ENCODE peak calls at places on chromosomes 1 and 21, in four cellular contexts. W, H, T and Q are unnamed samples.

GRCh38 chr21:37623689-37624088 is 257.1 kb downstream of the DYRK1A start:
- DNase-seq in W (no peak), H (no peak), T (no peak), Q (no peak)

GRCh38 chr1:91617242-91617837 is 116.7 kb downstream of the CDC7 start:
- DNase-seq in W (peak; percentile 63), H (no peak), T (peak; percentile 51), Q (no peak)

GRCh38 chr1:167297222-167298214 is 76.8 kb downstream of the POU2F1 start:
- DNase-seq in W (no peak), H (no peak), T (peak; percentile 91), Q (no peak)

GRCh38 chr1:218717611-218718010 is 372.5 kb downstream of the TGFB2 start:
- DNase-seq in W (no peak), H (no peak), T (no peak), Q (no peak)

GRCh38 chr1:115423776-115424175 is 85.7 kb upstream of the NGF start:
- DNase-seq in W (no peak), H (no peak), T (no peak), Q (no peak)

GRCh38 chr1:41576620-41577019 is 92.1 kb upstream of the EDN2 start:
- DNase-seq in W (no peak), H (no peak), T (no peak), Q (no peak)

GRCh38 chr1:109046671-109047070 is 4.8 kb upstream of the WDR47 start:
- DNase-seq in W (no peak), H (no peak), T (no peak), Q (no peak)

GRCh38 chr1:157951219-157951618 is 42.2 kb upstream of the KIRREL1 start:
- DNase-seq in W (no peak), H (no peak), T (no peak), Q (no peak)

GRCh38 chr1:228178737-228179720 is 13.4 kb downstream of the IBA57 start:
- DNase-seq in W (peak; percentile 93), H (no peak), T (no peak), Q (no peak)

GRCh38 chr1:233993651-233994050 is 89.2 kb downstream of the SLC35F3 start:
- DNase-seq in W (no peak), H (no peak), T (no peak), Q (no peak)

GRCh38 chr1:222464841-222465210 is 83.1 kb downstream of the HHIPL2 start:
- DNase-seq in W (peak; percentile 87), H (no peak), T (peak; percentile 63), Q (no peak)

GRCh38 chr1:55378582-55378981 is 163.4 kb upstream of the USP24 start:
- DNase-seq in W (peak; percentile 50), H (peak; percentile 9), T (peak; percentile 24), Q (peak; percentile 5)

GRCh38 chr1:92464588-92465255 is 22.0 kb downstream of the GFI1 start:
- DNase-seq in W (no peak), H (no peak), T (no peak), Q (no peak)

GRCh38 chr1:228161381-228161780 is 4.2 kb upstream of the IBA57 start:
- DNase-seq in W (no peak), H (no peak), T (no peak), Q (no peak)

GRCh38 chr1:161740871-161741270 is 8.7 kb upstream of the DUSP12 start:
- DNase-seq in W (no peak), H (no peak), T (no peak), Q (no peak)

GRCh38 chr1:227767401-227768396 is 32.5 kb downstream of the SNAP47 start:
- DNase-seq in W (no peak), H (no peak), T (no peak), Q (no peak)

GRCh38 chr1:36351222-36351977 is 28.0 kb upstream of the EVA1B start:
- DNase-seq in W (no peak), H (no peak), T (no peak), Q (no peak)

GRCh38 chr1:77631751-77632150 is 50.7 kb downstream of the ZZZ3 start:
- DNase-seq in W (no peak), H (no peak), T (no peak), Q (no peak)

GRCh38 chr1:171014878-171015277 is 75.8 kb upstream of the FMO3 start:
- DNase-seq in W (no peak), H (no peak), T (no peak), Q (no peak)

GRCh38 chr1:121519042-121519755 is 334.4 kb downstream of the SRGAP2C start:
- DNase-seq in W (peak; percentile 33), H (no peak), T (peak; percentile 61), Q (no peak)

GRCh38 chr1:48017716-48018115 is 20.5 kb upstream of the TRABD2B start:
- DNase-seq in W (no peak), H (no peak), T (no peak), Q (no peak)

GRCh38 chr1:158024737-158025136 is 31.3 kb downstream of the KIRREL1 start:
- DNase-seq in W (no peak), H (no peak), T (no peak), Q (no peak)

GRCh38 chr21:31459457-31459856 is 115.4 kb upstream of the TIAM1 start:
- DNase-seq in W (peak; percentile 40), H (no peak), T (no peak), Q (no peak)

GRCh38 chr1:8004803-8005573 is 21.1 kb downstream of the ERRFI1 start:
- DNase-seq in W (peak; percentile 95), H (no peak), T (peak; percentile 89), Q (no peak)

GRCh38 chr1:91835087-91835521 is 50.8 kb downstream of the TGFBR3 start:
- DNase-seq in W (no peak), H (no peak), T (peak; percentile 75), Q (no peak)

GRCh38 chr1:198212126-198212525 is 55.3 kb downstream of the NEK7 start:
- DNase-seq in W (no peak), H (no peak), T (no peak), Q (no peak)

GRCh38 chr1:35642472-35642955 is 1.2 kb upstream of the PSMB2 start:
- DNase-seq in W (peak; percentile 75), H (no peak), T (no peak), Q (no peak)

GRCh38 chr1:48127735-48128685 is 94.5 kb upstream of the SLC5A9 start:
- DNase-seq in W (no peak), H (no peak), T (no peak), Q (no peak)

GRCh38 chr1:61743716-61744620 is 1.7 kb downstream of the PATJ start:
- DNase-seq in W (no peak), H (no peak), T (no peak), Q (no peak)

GRCh38 chr1:44168520-44169098 is 27.2 kb upstream of the KLF18 start:
- DNase-seq in W (no peak), H (no peak), T (no peak), Q (no peak)

GRCh38 chr1:49630156-49630555 is 393.6 kb downstream of the AGBL4 start:
- DNase-seq in W (no peak), H (no peak), T (no peak), Q (no peak)

GRCh38 chr1:45669379-45669778 is 17.0 kb downstream of the GPBP1L1 start:
- DNase-seq in W (no peak), H (no peak), T (no peak), Q (no peak)

GRCh38 chr1:20233394-20233793 is 47.1 kb upstream of the PLA2G2C start:
- DNase-seq in W (peak; percentile 18), H (no peak), T (peak; percentile 11), Q (no peak)

GRCh38 chr1:160708821-160709220 is 2.8 kb downstream of the CD48 start:
- DNase-seq in W (no peak), H (no peak), T (no peak), Q (no peak)

GRCh38 chr1:84991097-84991890 is 5.6 kb downstream of the MCOLN2 start:
- DNase-seq in W (no peak), H (no peak), T (no peak), Q (peak; percentile 15)

GRCh38 chr1:84985365-84985764 is 11.5 kb downstream of the MCOLN2 start:
- DNase-seq in W (no peak), H (no peak), T (no peak), Q (no peak)

GRCh38 chr1:84988588-84988987 is 8.3 kb downstream of the MCOLN2 start:
- DNase-seq in W (no peak), H (no peak), T (no peak), Q (peak; percentile 31)
- TF ChIP-seq TAF1 in W (no peak), H (peak; percentile 22), T (no peak), Q (no peak)

DNA sequence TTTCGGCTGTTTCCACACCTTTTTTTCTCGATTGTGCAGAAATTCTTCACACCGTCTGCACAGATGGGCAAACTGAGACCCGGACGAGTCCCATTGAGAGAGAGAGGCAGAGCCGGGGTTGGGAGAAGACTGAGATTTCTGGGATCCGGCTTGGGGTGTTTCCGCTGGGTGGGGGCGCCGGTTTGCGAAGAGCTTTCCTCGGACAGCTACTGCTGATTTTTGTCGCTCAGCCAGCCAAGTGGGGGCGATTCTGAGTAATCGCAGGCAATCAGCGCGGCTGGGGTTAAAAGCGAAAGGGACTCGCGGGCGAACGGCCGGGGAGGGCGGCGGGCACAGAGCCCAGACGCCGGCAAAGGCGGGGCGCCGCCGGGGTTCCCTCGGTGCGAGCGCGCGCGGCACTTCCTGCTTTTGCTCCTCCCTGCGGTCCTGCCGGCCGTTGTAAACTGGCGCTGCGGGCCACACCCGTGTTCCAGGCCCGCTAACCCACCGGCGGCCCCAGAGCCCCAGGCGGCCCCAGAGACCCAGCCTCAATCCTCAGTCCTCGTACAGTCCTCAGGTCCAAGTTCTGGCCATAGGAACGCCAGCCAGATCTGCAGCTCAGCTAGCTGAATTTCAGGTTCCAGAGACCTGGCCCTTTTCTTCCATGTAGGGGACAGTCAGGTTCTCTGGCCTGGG is 32.4 kb upstream of the JUN start:
- DNase-seq in W (peak; percentile 90), H (peak; percentile 86), T (peak; percentile 63), Q (peak; percentile 85)
- TF ChIP-seq POLR2A in W (peak; percentile 85), H (peak; percentile 32), T (no peak), Q (peak; percentile 69)

GRCh38 chr1:231161711-231162299 is at the start of gene TRIM67:
- DNase-seq in W (peak; percentile 38), H (peak; percentile 27), T (peak; percentile 7), Q (no peak)
- TF ChIP-seq TAF1 in W (no peak), H (no peak), T (no peak), Q (no peak)

GRCh38 chr1:172957491-172957890 is 93.2 kb downstream of the TNFSF18 start:
- DNase-seq in W (no peak), H (no peak), T (no peak), Q (no peak)

GRCh38 chr1:172960019-172960418 is 90.7 kb downstream of the TNFSF18 start:
- DNase-seq in W (no peak), H (no peak), T (no peak), Q (no peak)

GRCh38 chr1:172956871-172957270 is 93.9 kb downstream of the TNFSF18 start:
- DNase-seq in W (no peak), H (no peak), T (no peak), Q (no peak)

GRCh38 chr1:172959578-172959977 is 91.2 kb downstream of the TNFSF18 start:
- DNase-seq in W (no peak), H (no peak), T (no peak), Q (no peak)

DNA sequence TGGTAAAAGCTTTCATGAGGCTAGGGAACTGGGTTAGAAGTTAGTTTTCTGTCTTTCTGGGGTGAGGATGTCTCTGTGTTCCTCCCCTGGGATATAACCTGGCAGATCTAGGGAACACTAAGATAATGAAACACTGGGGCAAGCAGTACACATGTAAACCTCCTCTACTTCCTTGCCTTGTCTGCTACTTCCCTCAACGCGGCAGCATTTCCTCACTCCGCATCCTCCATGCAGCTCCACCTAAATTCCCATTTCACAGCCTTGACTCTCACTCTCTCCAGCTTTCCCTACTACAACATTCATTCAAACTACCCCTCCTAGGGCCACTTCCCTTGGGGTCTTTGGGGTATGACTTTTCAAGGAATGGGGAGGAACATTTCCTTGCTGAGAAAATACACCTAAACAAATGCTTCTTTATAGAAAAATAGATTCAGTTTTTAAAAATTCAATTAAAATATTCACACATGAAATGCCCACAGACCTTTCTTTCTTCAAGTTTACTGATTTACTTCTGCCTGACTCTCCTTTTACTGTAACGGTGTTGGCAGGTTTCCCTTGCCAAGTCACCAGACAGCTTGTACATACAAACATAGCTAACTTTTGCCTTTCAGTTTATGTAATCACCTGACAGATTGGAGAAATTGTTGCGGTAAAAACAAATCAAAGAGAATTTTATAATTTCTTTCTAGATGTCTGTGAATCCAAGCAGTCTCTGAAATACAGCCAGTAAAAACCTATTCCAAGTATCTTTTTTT is 90.1 kb downstream of the TNFSF18 start:
- DNase-seq in W (no peak), H (no peak), T (no peak), Q (no peak)
- TF ChIP-seq POLR2A in W (no peak), H (no peak), T (no peak), Q (no peak)